ENCODE peak calls at places on chromosome 7, in seven cellular contexts. G is breast epithelium, H is A549, Z is transverse colon, P is ovary, V is esophagus squamous epithelium, E is uterus. T is an unnamed sample.
A peak's percentile ranks its signal among the peaks of the same experiment; 100 is the strongest.

GRCh38 chr7:3427957-3428356 is 126.9 kb downstream of the SDK1 start:
- DNase-seq in G (no peak), Z (no peak), E (no peak), V (no peak), P (no peak), H (no peak), T (no peak)

GRCh38 chr7:35313575-35313974 is 59.7 kb upstream of the TBX20 start:
- DNase-seq in H (no peak), G (no peak), Z (no peak), P (no peak), V (no peak), E (no peak), T (no peak)

GRCh38 chr7:104328970-104329825 is 795 bp downstream of the LHFPL3 start:
- DNase-seq in H (no peak), P (no peak), Z (no peak), G (no peak), V (no peak), E (no peak), T (no peak)

GRCh38 chr7:9124320-9124719 is 690.9 kb downstream of the NXPH1 start:
- DNase-seq in P (no peak), H (no peak), G (no peak), V (no peak), Z (no peak), E (no peak), T (no peak)

GRCh38 chr7:151851782-151852181 is 25.1 kb downstream of the PRKAG2 start:
- DNase-seq in E (no peak), P (no peak), Z (no peak), G (no peak), V (no peak), H (no peak), T (peak; percentile 76)

GRCh38 chr7:79741684-79742083 is 288.2 kb upstream of the MAGI2 start:
- DNase-seq in V (no peak), H (no peak), E (no peak), Z (no peak), P (no peak), G (no peak), T (no peak)

GRCh38 chr7:38907066-38907465 is 1.9 kb downstream of the VPS41 start:
- DNase-seq in Z (no peak), G (no peak), H (no peak), E (no peak), V (no peak), P (no peak), T (no peak)

GRCh38 chr7:105016083-105017075 is 2.4 kb downstream of the KMT2E start:
- DNase-seq in V (no peak), Z (no peak), G (no peak), P (no peak), H (no peak), E (no peak), T (no peak)

GRCh38 chr7:26724795-26725194 is 139.6 kb downstream of the SKAP2 start:
- DNase-seq in E (no peak), H (no peak), V (no peak), P (no peak), G (no peak), Z (no peak), T (no peak)

GRCh38 chr7:117273325-117274292 is 49.2 kb downstream of the WNT2 start:
- DNase-seq in G (no peak), V (no peak), P (no peak), E (peak; percentile 39), Z (no peak), H (no peak), T (peak; percentile 68)

GRCh38 chr7:20304366-20304765 is 26.3 kb upstream of the ITGB8 start:
- DNase-seq in Z (peak; percentile 39), E (no peak), H (no peak), G (no peak), V (no peak), P (no peak), T (no peak)

GRCh38 chr7:134908289-134908688 is 78.0 kb upstream of the AGBL3 start:
- DNase-seq in E (no peak), V (no peak), H (no peak), P (no peak), G (no peak), Z (no peak), T (no peak)

GRCh38 chr7:105204953-105205352 is 183.8 kb downstream of the SRPK2 start:
- DNase-seq in V (no peak), E (no peak), P (no peak), G (no peak), H (no peak), Z (no peak), T (no peak)

GRCh38 chr7:81604075-81604807 is 165.6 kb downstream of the HGF start:
- DNase-seq in G (no peak), Z (no peak), P (no peak), V (no peak), H (no peak), E (no peak), T (no peak)

GRCh38 chr7:69429817-69430501 is 168.3 kb upstream of the AUTS2 start:
- DNase-seq in V (no peak), Z (peak; percentile 8), E (peak; percentile 60), G (no peak), P (peak; percentile 79), H (no peak), T (no peak)

GRCh38 chr7:116045532-116045931 is 15.0 kb upstream of the TFEC start:
- DNase-seq in G (no peak), P (no peak), H (no peak), E (no peak), V (no peak), Z (no peak), T (peak; percentile 62)

GRCh38 chr7:127872122-127872521 is 159.1 kb downstream of the LRRC4 start:
- DNase-seq in H (no peak), G (no peak), E (no peak), P (no peak), V (no peak), Z (no peak), T (no peak)

GRCh38 chr7:36630112-36630650 is 94.1 kb downstream of the AOAH start:
- DNase-seq in Z (no peak), V (no peak), H (no peak), E (no peak), G (no peak), P (no peak), T (no peak)

GRCh38 chr7:1889556-1890181 is 219.6 kb downstream of the ELFN1 start:
- DNase-seq in H (no peak), V (no peak), E (no peak), Z (no peak), G (no peak), P (no peak), T (no peak)

GRCh38 chr7:18607025-18607424 is 111.5 kb downstream of the HDAC9 start:
- DNase-seq in V (no peak), P (no peak), Z (no peak), H (no peak), G (no peak), E (no peak), T (no peak)

GRCh38 chr7:141071260-141071854 is 2.5 kb upstream of the TMEM178B start:
- DNase-seq in Z (peak; percentile 10), E (peak; percentile 42), V (no peak), G (no peak), P (no peak), H (peak; percentile 23), T (no peak)

DNA sequence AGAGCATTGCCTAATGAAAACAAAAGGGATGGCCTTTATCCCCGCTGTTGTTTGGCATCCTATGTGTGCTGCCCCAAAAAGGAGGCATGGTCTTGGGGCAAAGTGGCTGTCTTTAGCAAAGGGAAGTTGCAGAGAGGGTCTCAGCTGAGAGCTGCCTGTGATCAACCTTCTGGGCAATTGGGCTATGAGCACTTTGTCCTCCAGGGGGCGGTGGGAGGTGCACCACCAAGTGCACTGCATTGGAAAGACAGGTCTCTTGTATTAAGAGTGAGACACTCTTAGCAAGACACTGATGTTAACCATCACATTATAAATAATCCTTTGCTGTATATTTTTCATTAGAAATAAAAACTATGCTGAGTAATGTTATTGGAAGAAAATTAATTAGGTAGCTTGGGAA is 314.8 kb downstream of the POM121L12 start:
- DNase-seq in P (peak; percentile 12), V (no peak), Z (peak; percentile 27), G (no peak), E (no peak), H (no peak), T (no peak)
- TF ChIP-seq CTCF in P (no peak), V (peak; percentile 16), Z (peak; percentile 15), G (no peak), E (no peak), H (no peak), T (no peak)

GRCh38 chr7:101862280-101863220 is 45.1 kb downstream of the CUX1 start:
- DNase-seq in H (no peak), P (no peak), E (no peak), V (no peak), G (no peak), Z (no peak), T (no peak)
- TF ChIP-seq POLR2A in H (no peak), P (no peak), E (no peak), V (no peak), G (no peak), Z (no peak), T (no peak)

GRCh38 chr7:132145466-132145865 is 430.8 kb downstream of the PLXNA4 start:
- DNase-seq in P (no peak), Z (no peak), V (no peak), E (peak; percentile 62), H (peak; percentile 80), G (peak; percentile 57), T (no peak)
- TF ChIP-seq CTCF in P (no peak), Z (no peak), V (peak; percentile 52), E (no peak), H (peak; percentile 34), G (no peak), T (no peak)

GRCh38 chr7:47795631-47796030 is 152.6 kb downstream of the PKD1L1 start:
- DNase-seq in V (no peak), P (no peak), H (no peak), Z (no peak), G (no peak), E (no peak), T (no peak)
- TF ChIP-seq POLR2A in V (no peak), P (no peak), H (no peak), Z (no peak), G (no peak), E (no peak), T (no peak)

T was measured in lower leg skin.